ENCODE peak calls at places on chromosome 16, in ten cellular contexts. One of them, this sample, is unnamed.

GRCh38 chr16:67397812-67398545 is 4.7 kb upstream of the TPPP3 start:
- DNase-seq in mesothelial cell of epicardium: no peak
- DNase-seq in NCI-H1092 treated with DMSO at 0.1 percent for 48 hours: no peak
- DNase-seq in activated T-cell treated with anti-CD3 and anti-CD28 coated beads, Interleukin-2, amount 50 U/mL, for 72 hours: no peak
- DNase-seq in NCI-H460: no peak
- DNase-seq in kidney: peak; percentile 84
- DNase-seq in epithelial cell of proximal tubule: no peak
- DNase-seq in DMS79 treated with DMSO at 0.1 percent for 48 hours: no peak
- DNase-seq in ELR: no peak
- DNase-seq in HFF-Myc: no peak
- DNase-seq in this sample: no peak

GRCh38 chr16:54285414-54286066 is 1.0 kb downstream of the IRX3 start:
- DNase-seq in mesothelial cell of epicardium: no peak
- DNase-seq in NCI-H1092 treated with DMSO at 0.1 percent for 48 hours: peak; percentile 27
- DNase-seq in activated T-cell treated with anti-CD3 and anti-CD28 coated beads, Interleukin-2, amount 50 U/mL, for 72 hours: no peak
- DNase-seq in NCI-H460: no peak
- DNase-seq in kidney: peak; percentile 87
- DNase-seq in epithelial cell of proximal tubule: no peak
- DNase-seq in DMS79 treated with DMSO at 0.1 percent for 48 hours: no peak
- DNase-seq in ELR: peak; percentile 69
- DNase-seq in HFF-Myc: no peak
- DNase-seq in this sample: no peak

GRCh38 chr16:68696514-68696913 is 40.6 kb upstream of the CDH1 start:
- DNase-seq in mesothelial cell of epicardium: no peak
- DNase-seq in NCI-H1092 treated with DMSO at 0.1 percent for 48 hours: peak; percentile 37
- DNase-seq in activated T-cell treated with anti-CD3 and anti-CD28 coated beads, Interleukin-2, amount 50 U/mL, for 72 hours: no peak
- DNase-seq in NCI-H460: no peak
- DNase-seq in kidney: no peak
- DNase-seq in epithelial cell of proximal tubule: no peak
- DNase-seq in DMS79 treated with DMSO at 0.1 percent for 48 hours: no peak
- DNase-seq in ELR: no peak
- DNase-seq in HFF-Myc: no peak
- DNase-seq in this sample: no peak

GRCh38 chr16:53495325-53495724 is 7.7 kb downstream of the AKTIP start:
- DNase-seq in mesothelial cell of epicardium: no peak
- DNase-seq in NCI-H1092 treated with DMSO at 0.1 percent for 48 hours: no peak
- DNase-seq in activated T-cell treated with anti-CD3 and anti-CD28 coated beads, Interleukin-2, amount 50 U/mL, for 72 hours: no peak
- DNase-seq in NCI-H460: no peak
- DNase-seq in kidney: no peak
- DNase-seq in epithelial cell of proximal tubule: no peak
- DNase-seq in DMS79 treated with DMSO at 0.1 percent for 48 hours: no peak
- DNase-seq in ELR: no peak
- DNase-seq in HFF-Myc: no peak
- DNase-seq in this sample: no peak

GRCh38 chr16:4313563-4314531 is 2.0 kb upstream of the GLIS2 start:
- DNase-seq in mesothelial cell of epicardium: no peak
- DNase-seq in NCI-H1092 treated with DMSO at 0.1 percent for 48 hours: no peak
- DNase-seq in activated T-cell treated with anti-CD3 and anti-CD28 coated beads, Interleukin-2, amount 50 U/mL, for 72 hours: peak; percentile 34
- DNase-seq in NCI-H460: no peak
- DNase-seq in kidney: peak; percentile 93
- DNase-seq in epithelial cell of proximal tubule: no peak
- DNase-seq in DMS79 treated with DMSO at 0.1 percent for 48 hours: no peak
- DNase-seq in ELR: no peak
- DNase-seq in HFF-Myc: no peak
- DNase-seq in this sample: no peak

GRCh38 chr16:69865701-69866100 is 85.4 kb upstream of the CLEC18A start:
- DNase-seq in mesothelial cell of epicardium: no peak
- DNase-seq in NCI-H1092 treated with DMSO at 0.1 percent for 48 hours: no peak
- DNase-seq in activated T-cell treated with anti-CD3 and anti-CD28 coated beads, Interleukin-2, amount 50 U/mL, for 72 hours: no peak
- DNase-seq in NCI-H460: no peak
- DNase-seq in kidney: no peak
- DNase-seq in epithelial cell of proximal tubule: no peak
- DNase-seq in DMS79 treated with DMSO at 0.1 percent for 48 hours: no peak
- DNase-seq in ELR: peak; percentile 91
- DNase-seq in HFF-Myc: no peak
- DNase-seq in this sample: no peak

GRCh38 chr16:85750827-85751641 is at the start of gene C16orf74:
- DNase-seq in mesothelial cell of epicardium: no peak
- DNase-seq in NCI-H1092 treated with DMSO at 0.1 percent for 48 hours: no peak
- DNase-seq in activated T-cell treated with anti-CD3 and anti-CD28 coated beads, Interleukin-2, amount 50 U/mL, for 72 hours: peak; percentile 18
- DNase-seq in NCI-H460: peak; percentile 34
- DNase-seq in kidney: peak; percentile 83
- DNase-seq in epithelial cell of proximal tubule: no peak
- DNase-seq in DMS79 treated with DMSO at 0.1 percent for 48 hours: no peak
- DNase-seq in ELR: peak; percentile 83
- DNase-seq in HFF-Myc: no peak
- DNase-seq in this sample: no peak

GRCh38 chr16:17062676-17063075 is 408.1 kb downstream of the XYLT1 start:
- DNase-seq in mesothelial cell of epicardium: no peak
- DNase-seq in NCI-H1092 treated with DMSO at 0.1 percent for 48 hours: no peak
- DNase-seq in activated T-cell treated with anti-CD3 and anti-CD28 coated beads, Interleukin-2, amount 50 U/mL, for 72 hours: no peak
- DNase-seq in NCI-H460: no peak
- DNase-seq in kidney: no peak
- DNase-seq in epithelial cell of proximal tubule: no peak
- DNase-seq in DMS79 treated with DMSO at 0.1 percent for 48 hours: peak; percentile 3
- DNase-seq in ELR: no peak
- DNase-seq in HFF-Myc: no peak
- DNase-seq in this sample: no peak

GRCh38 chr16:60811051-60811608 is 1225.1 kb downstream of the CDH8 start:
- DNase-seq in mesothelial cell of epicardium: no peak
- DNase-seq in NCI-H1092 treated with DMSO at 0.1 percent for 48 hours: no peak
- DNase-seq in activated T-cell treated with anti-CD3 and anti-CD28 coated beads, Interleukin-2, amount 50 U/mL, for 72 hours: no peak
- DNase-seq in NCI-H460: no peak
- DNase-seq in kidney: no peak
- DNase-seq in epithelial cell of proximal tubule: no peak
- DNase-seq in DMS79 treated with DMSO at 0.1 percent for 48 hours: no peak
- DNase-seq in ELR: no peak
- DNase-seq in HFF-Myc: no peak
- DNase-seq in this sample: no peak

GRCh38 chr16:69040144-69040909 is 65.1 kb upstream of the HAS3 start:
- DNase-seq in mesothelial cell of epicardium: no peak
- DNase-seq in NCI-H1092 treated with DMSO at 0.1 percent for 48 hours: no peak
- DNase-seq in activated T-cell treated with anti-CD3 and anti-CD28 coated beads, Interleukin-2, amount 50 U/mL, for 72 hours: no peak
- DNase-seq in NCI-H460: no peak
- DNase-seq in kidney: no peak
- DNase-seq in epithelial cell of proximal tubule: no peak
- DNase-seq in DMS79 treated with DMSO at 0.1 percent for 48 hours: no peak
- DNase-seq in ELR: peak; percentile 86
- DNase-seq in HFF-Myc: no peak
- DNase-seq in this sample: no peak

GRCh38 chr16:72569677-72570076 is 397.7 kb upstream of the PMFBP1 start:
- DNase-seq in mesothelial cell of epicardium: no peak
- DNase-seq in NCI-H1092 treated with DMSO at 0.1 percent for 48 hours: no peak
- DNase-seq in activated T-cell treated with anti-CD3 and anti-CD28 coated beads, Interleukin-2, amount 50 U/mL, for 72 hours: no peak
- DNase-seq in NCI-H460: no peak
- DNase-seq in kidney: no peak
- DNase-seq in epithelial cell of proximal tubule: no peak
- DNase-seq in DMS79 treated with DMSO at 0.1 percent for 48 hours: no peak
- DNase-seq in ELR: no peak
- DNase-seq in HFF-Myc: no peak
- DNase-seq in this sample: no peak

GRCh38 chr16:52069866-52070265 is 477.1 kb downstream of the TOX3 start:
- DNase-seq in mesothelial cell of epicardium: no peak
- DNase-seq in NCI-H1092 treated with DMSO at 0.1 percent for 48 hours: peak; percentile 77
- DNase-seq in activated T-cell treated with anti-CD3 and anti-CD28 coated beads, Interleukin-2, amount 50 U/mL, for 72 hours: no peak
- DNase-seq in NCI-H460: no peak
- DNase-seq in kidney: no peak
- DNase-seq in epithelial cell of proximal tubule: no peak
- DNase-seq in DMS79 treated with DMSO at 0.1 percent for 48 hours: peak; percentile 49
- DNase-seq in ELR: peak; percentile 17
- DNase-seq in HFF-Myc: no peak
- DNase-seq in this sample: no peak

GRCh38 chr16:50037791-50038190 is 12.8 kb downstream of the CNEP1R1 start:
- DNase-seq in mesothelial cell of epicardium: no peak
- DNase-seq in NCI-H1092 treated with DMSO at 0.1 percent for 48 hours: no peak
- DNase-seq in activated T-cell treated with anti-CD3 and anti-CD28 coated beads, Interleukin-2, amount 50 U/mL, for 72 hours: no peak
- DNase-seq in NCI-H460: no peak
- DNase-seq in kidney: no peak
- DNase-seq in epithelial cell of proximal tubule: no peak
- DNase-seq in DMS79 treated with DMSO at 0.1 percent for 48 hours: no peak
- DNase-seq in ELR: no peak
- DNase-seq in HFF-Myc: no peak
- DNase-seq in this sample: no peak

GRCh38 chr16:67562918-67563707 is 787 bp downstream of the CTCF start:
- DNase-seq in mesothelial cell of epicardium: peak; percentile 50
- DNase-seq in NCI-H1092 treated with DMSO at 0.1 percent for 48 hours: peak; percentile 76
- DNase-seq in activated T-cell treated with anti-CD3 and anti-CD28 coated beads, Interleukin-2, amount 50 U/mL, for 72 hours: peak; percentile 74
- DNase-seq in NCI-H460: peak; percentile 36
- DNase-seq in kidney: peak; percentile 92
- DNase-seq in epithelial cell of proximal tubule: no peak
- DNase-seq in DMS79 treated with DMSO at 0.1 percent for 48 hours: peak; percentile 4
- DNase-seq in ELR: peak; percentile 67
- DNase-seq in HFF-Myc: no peak
- DNase-seq in this sample: peak; percentile 53

GRCh38 chr16:83806036-83806435 is 1.7 kb upstream of the HSBP1 start:
- DNase-seq in mesothelial cell of epicardium: no peak
- DNase-seq in NCI-H1092 treated with DMSO at 0.1 percent for 48 hours: no peak
- DNase-seq in activated T-cell treated with anti-CD3 and anti-CD28 coated beads, Interleukin-2, amount 50 U/mL, for 72 hours: no peak
- DNase-seq in NCI-H460: no peak
- DNase-seq in kidney: no peak
- DNase-seq in epithelial cell of proximal tubule: no peak
- DNase-seq in DMS79 treated with DMSO at 0.1 percent for 48 hours: no peak
- DNase-seq in ELR: no peak
- DNase-seq in HFF-Myc: no peak
- DNase-seq in this sample: no peak

GRCh38 chr16:30113031-30113710 is at the start of gene GDPD3:
- DNase-seq in mesothelial cell of epicardium: no peak
- DNase-seq in NCI-H1092 treated with DMSO at 0.1 percent for 48 hours: no peak
- DNase-seq in activated T-cell treated with anti-CD3 and anti-CD28 coated beads, Interleukin-2, amount 50 U/mL, for 72 hours: no peak
- DNase-seq in NCI-H460: no peak
- DNase-seq in kidney: peak; percentile 85
- DNase-seq in epithelial cell of proximal tubule: no peak
- DNase-seq in DMS79 treated with DMSO at 0.1 percent for 48 hours: no peak
- DNase-seq in ELR: peak; percentile 33
- DNase-seq in HFF-Myc: no peak
- DNase-seq in this sample: no peak

GRCh38 chr16:55775857-55776256 is 57.0 kb downstream of the CES1 start:
- DNase-seq in mesothelial cell of epicardium: no peak
- DNase-seq in NCI-H1092 treated with DMSO at 0.1 percent for 48 hours: no peak
- DNase-seq in activated T-cell treated with anti-CD3 and anti-CD28 coated beads, Interleukin-2, amount 50 U/mL, for 72 hours: no peak
- DNase-seq in NCI-H460: no peak
- DNase-seq in kidney: no peak
- DNase-seq in epithelial cell of proximal tubule: no peak
- DNase-seq in DMS79 treated with DMSO at 0.1 percent for 48 hours: no peak
- DNase-seq in ELR: no peak
- DNase-seq in HFF-Myc: no peak
- DNase-seq in this sample: no peak

GRCh38 chr16:11949527-11949926 is 7.7 kb upstream of the NPIPB2 start:
- DNase-seq in mesothelial cell of epicardium: no peak
- DNase-seq in NCI-H1092 treated with DMSO at 0.1 percent for 48 hours: peak; percentile 40
- DNase-seq in activated T-cell treated with anti-CD3 and anti-CD28 coated beads, Interleukin-2, amount 50 U/mL, for 72 hours: peak; percentile 9
- DNase-seq in NCI-H460: peak; percentile 51
- DNase-seq in kidney: no peak
- DNase-seq in epithelial cell of proximal tubule: no peak
- DNase-seq in DMS79 treated with DMSO at 0.1 percent for 48 hours: peak; percentile 32
- DNase-seq in ELR: peak; percentile 68
- DNase-seq in HFF-Myc: no peak
- DNase-seq in this sample: no peak

GRCh38 chr16:53191413-53191812 is 136.6 kb downstream of the CHD9 start:
- DNase-seq in mesothelial cell of epicardium: no peak
- DNase-seq in NCI-H1092 treated with DMSO at 0.1 percent for 48 hours: no peak
- DNase-seq in activated T-cell treated with anti-CD3 and anti-CD28 coated beads, Interleukin-2, amount 50 U/mL, for 72 hours: no peak
- DNase-seq in NCI-H460: no peak
- DNase-seq in kidney: no peak
- DNase-seq in epithelial cell of proximal tubule: no peak
- DNase-seq in DMS79 treated with DMSO at 0.1 percent for 48 hours: no peak
- DNase-seq in ELR: no peak
- DNase-seq in HFF-Myc: no peak
- DNase-seq in this sample: no peak

This sample was measured in effector memory CD4-positive, alpha-beta T cell.